ENCODE peak calls at places on chromosomes 1 and 21, in ten cellular contexts. One of them, this sample, is unnamed.

GRCh38 chr1:156122519-156123355 is 8.2 kb downstream of the LMNA start:
- DNase-seq in iPS DF 6.9: no peak
- DNase-seq in activated naive CD4-positive, alpha-beta T cell treated with anti-CD3 and anti-CD28 coated beads for 36 hours: no peak
- DNase-seq in neural progenitor cell: peak; percentile 29
- DNase-seq in Jurkat, Clone E6-1: no peak
- DNase-seq in GM03348: peak; percentile 64
- DNase-seq in transverse colon: peak; percentile 79
- DNase-seq in stimulated activated CD8-positive, alpha-beta memory T cell treated with anti-CD3 and anti-CD28 coated beads, Interleukin-15, amount 100 ng/mL, for 4 hours: no peak
- DNase-seq in HT-29: peak; percentile 89
- DNase-seq in AG10803: peak; percentile 84
- DNase-seq in this sample: peak; percentile 95

GRCh38 chr1:22500476-22500875 is 48.8 kb downstream of the ZBTB40 start:
- DNase-seq in Jurkat, Clone E6-1: no peak
- DNase-seq in GM03348: peak; percentile 22
- DNase-seq in iPS DF 6.9: no peak
- DNase-seq in transverse colon: peak; percentile 20
- DNase-seq in stimulated activated CD8-positive, alpha-beta memory T cell treated with anti-CD3 and anti-CD28 coated beads, Interleukin-15, amount 100 ng/mL, for 4 hours: no peak
- DNase-seq in neural progenitor cell: no peak
- DNase-seq in activated naive CD4-positive, alpha-beta T cell treated with anti-CD3 and anti-CD28 coated beads for 36 hours: no peak
- DNase-seq in HT-29: no peak
- DNase-seq in AG10803: peak; percentile 59
- DNase-seq in this sample: peak; percentile 73

GRCh38 chr1:1175221-1176062 is 1.8 kb downstream of the TTLL10 start:
- DNase-seq in neural progenitor cell: no peak
- DNase-seq in HT-29: no peak
- DNase-seq in iPS DF 6.9: no peak
- DNase-seq in transverse colon: no peak
- DNase-seq in AG10803: no peak
- DNase-seq in Jurkat, Clone E6-1: no peak
- DNase-seq in activated naive CD4-positive, alpha-beta T cell treated with anti-CD3 and anti-CD28 coated beads for 36 hours: no peak
- DNase-seq in stimulated activated CD8-positive, alpha-beta memory T cell treated with anti-CD3 and anti-CD28 coated beads, Interleukin-15, amount 100 ng/mL, for 4 hours: no peak
- DNase-seq in GM03348: no peak
- DNase-seq in this sample: no peak

GRCh38 chr1:38744452-38745350 is 114.9 kb downstream of the RRAGC start:
- DNase-seq in activated naive CD4-positive, alpha-beta T cell treated with anti-CD3 and anti-CD28 coated beads for 36 hours: no peak
- DNase-seq in neural progenitor cell: no peak
- DNase-seq in stimulated activated CD8-positive, alpha-beta memory T cell treated with anti-CD3 and anti-CD28 coated beads, Interleukin-15, amount 100 ng/mL, for 4 hours: no peak
- DNase-seq in AG10803: no peak
- DNase-seq in HT-29: no peak
- DNase-seq in GM03348: no peak
- DNase-seq in transverse colon: no peak
- DNase-seq in iPS DF 6.9: no peak
- DNase-seq in Jurkat, Clone E6-1: no peak
- DNase-seq in this sample: no peak

GRCh38 chr1:19799877-19800804 is at the start of gene TMCO4:
- DNase-seq in HT-29: peak; percentile 62
- DNase-seq in activated naive CD4-positive, alpha-beta T cell treated with anti-CD3 and anti-CD28 coated beads for 36 hours: peak; percentile 67
- DNase-seq in neural progenitor cell: peak; percentile 57
- DNase-seq in Jurkat, Clone E6-1: peak; percentile 55
- DNase-seq in iPS DF 6.9: no peak
- DNase-seq in GM03348: peak; percentile 77
- DNase-seq in AG10803: peak; percentile 75
- DNase-seq in stimulated activated CD8-positive, alpha-beta memory T cell treated with anti-CD3 and anti-CD28 coated beads, Interleukin-15, amount 100 ng/mL, for 4 hours: no peak
- DNase-seq in transverse colon: peak; percentile 65
- DNase-seq in this sample: peak; percentile 70

GRCh38 chr1:21665711-21666571 is 3.2 kb downstream of the RAP1GAP start:
- DNase-seq in HT-29: no peak
- DNase-seq in Jurkat, Clone E6-1: no peak
- DNase-seq in AG10803: peak; percentile 25
- DNase-seq in neural progenitor cell: no peak
- DNase-seq in GM03348: peak; percentile 53
- DNase-seq in iPS DF 6.9: no peak
- DNase-seq in stimulated activated CD8-positive, alpha-beta memory T cell treated with anti-CD3 and anti-CD28 coated beads, Interleukin-15, amount 100 ng/mL, for 4 hours: no peak
- DNase-seq in activated naive CD4-positive, alpha-beta T cell treated with anti-CD3 and anti-CD28 coated beads for 36 hours: no peak
- DNase-seq in transverse colon: no peak
- DNase-seq in this sample: no peak

GRCh38 chr1:203295796-203296195 is 9.5 kb upstream of the BTG2 start:
- DNase-seq in AG10803: no peak
- DNase-seq in iPS DF 6.9: no peak
- DNase-seq in activated naive CD4-positive, alpha-beta T cell treated with anti-CD3 and anti-CD28 coated beads for 36 hours: no peak
- DNase-seq in HT-29: no peak
- DNase-seq in Jurkat, Clone E6-1: peak; percentile 54
- DNase-seq in transverse colon: no peak
- DNase-seq in GM03348: no peak
- DNase-seq in neural progenitor cell: no peak
- DNase-seq in stimulated activated CD8-positive, alpha-beta memory T cell treated with anti-CD3 and anti-CD28 coated beads, Interleukin-15, amount 100 ng/mL, for 4 hours: no peak
- DNase-seq in this sample: no peak

GRCh38 chr1:226660410-226661182 is 78.5 kb downstream of the ITPKB start:
- DNase-seq in neural progenitor cell: no peak
- DNase-seq in AG10803: no peak
- DNase-seq in GM03348: no peak
- DNase-seq in HT-29: no peak
- DNase-seq in activated naive CD4-positive, alpha-beta T cell treated with anti-CD3 and anti-CD28 coated beads for 36 hours: no peak
- DNase-seq in Jurkat, Clone E6-1: no peak
- DNase-seq in transverse colon: no peak
- DNase-seq in iPS DF 6.9: no peak
- DNase-seq in stimulated activated CD8-positive, alpha-beta memory T cell treated with anti-CD3 and anti-CD28 coated beads, Interleukin-15, amount 100 ng/mL, for 4 hours: no peak
- DNase-seq in this sample: no peak

GRCh38 chr1:204181116-204181515 is 15.0 kb upstream of the REN start:
- DNase-seq in AG10803: no peak
- DNase-seq in HT-29: no peak
- DNase-seq in transverse colon: no peak
- DNase-seq in GM03348: no peak
- DNase-seq in stimulated activated CD8-positive, alpha-beta memory T cell treated with anti-CD3 and anti-CD28 coated beads, Interleukin-15, amount 100 ng/mL, for 4 hours: no peak
- DNase-seq in iPS DF 6.9: no peak
- DNase-seq in neural progenitor cell: no peak
- DNase-seq in Jurkat, Clone E6-1: no peak
- DNase-seq in activated naive CD4-positive, alpha-beta T cell treated with anti-CD3 and anti-CD28 coated beads for 36 hours: no peak
- DNase-seq in this sample: no peak

GRCh38 chr1:149997585-149998262 is 12.8 kb downstream of the OTUD7B start:
- DNase-seq in activated naive CD4-positive, alpha-beta T cell treated with anti-CD3 and anti-CD28 coated beads for 36 hours: peak; percentile 31
- DNase-seq in transverse colon: no peak
- DNase-seq in stimulated activated CD8-positive, alpha-beta memory T cell treated with anti-CD3 and anti-CD28 coated beads, Interleukin-15, amount 100 ng/mL, for 4 hours: no peak
- DNase-seq in HT-29: no peak
- DNase-seq in GM03348: no peak
- DNase-seq in AG10803: no peak
- DNase-seq in Jurkat, Clone E6-1: no peak
- DNase-seq in iPS DF 6.9: no peak
- DNase-seq in neural progenitor cell: no peak
- DNase-seq in this sample: no peak

GRCh38 chr1:210416681-210417080 is 88.0 kb downstream of the HHAT start:
- DNase-seq in AG10803: no peak
- DNase-seq in neural progenitor cell: no peak
- DNase-seq in GM03348: no peak
- DNase-seq in iPS DF 6.9: no peak
- DNase-seq in stimulated activated CD8-positive, alpha-beta memory T cell treated with anti-CD3 and anti-CD28 coated beads, Interleukin-15, amount 100 ng/mL, for 4 hours: no peak
- DNase-seq in Jurkat, Clone E6-1: no peak
- DNase-seq in activated naive CD4-positive, alpha-beta T cell treated with anti-CD3 and anti-CD28 coated beads for 36 hours: no peak
- DNase-seq in transverse colon: no peak
- DNase-seq in HT-29: no peak
- DNase-seq in this sample: peak; percentile 60

GRCh38 chr1:107926436-107927080 is 38.4 kb downstream of the VAV3 start:
- DNase-seq in neural progenitor cell: no peak
- DNase-seq in GM03348: no peak
- DNase-seq in transverse colon: no peak
- DNase-seq in HT-29: no peak
- DNase-seq in activated naive CD4-positive, alpha-beta T cell treated with anti-CD3 and anti-CD28 coated beads for 36 hours: peak; percentile 32
- DNase-seq in Jurkat, Clone E6-1: peak; percentile 83
- DNase-seq in stimulated activated CD8-positive, alpha-beta memory T cell treated with anti-CD3 and anti-CD28 coated beads, Interleukin-15, amount 100 ng/mL, for 4 hours: no peak
- DNase-seq in iPS DF 6.9: no peak
- DNase-seq in AG10803: no peak
- DNase-seq in this sample: peak; percentile 35

GRCh38 chr1:26524181-26524580 is 5.4 kb upstream of the RPS6KA1 start:
- DNase-seq in activated naive CD4-positive, alpha-beta T cell treated with anti-CD3 and anti-CD28 coated beads for 36 hours: no peak
- DNase-seq in HT-29: no peak
- DNase-seq in iPS DF 6.9: no peak
- DNase-seq in stimulated activated CD8-positive, alpha-beta memory T cell treated with anti-CD3 and anti-CD28 coated beads, Interleukin-15, amount 100 ng/mL, for 4 hours: no peak
- DNase-seq in Jurkat, Clone E6-1: no peak
- DNase-seq in neural progenitor cell: no peak
- DNase-seq in transverse colon: no peak
- DNase-seq in GM03348: no peak
- DNase-seq in AG10803: no peak
- DNase-seq in this sample: no peak

GRCh38 chr1:244614113-244614836 is 38.7 kb upstream of the DESI2 start:
- DNase-seq in iPS DF 6.9: no peak
- DNase-seq in transverse colon: peak; percentile 9
- DNase-seq in Jurkat, Clone E6-1: no peak
- DNase-seq in stimulated activated CD8-positive, alpha-beta memory T cell treated with anti-CD3 and anti-CD28 coated beads, Interleukin-15, amount 100 ng/mL, for 4 hours: no peak
- DNase-seq in activated naive CD4-positive, alpha-beta T cell treated with anti-CD3 and anti-CD28 coated beads for 36 hours: no peak
- DNase-seq in HT-29: no peak
- DNase-seq in neural progenitor cell: no peak
- DNase-seq in AG10803: peak; percentile 26
- DNase-seq in GM03348: no peak
- DNase-seq in this sample: peak; percentile 3

GRCh38 chr1:214801191-214801590 is 198.2 kb downstream of the CENPF start:
- DNase-seq in Jurkat, Clone E6-1: no peak
- DNase-seq in stimulated activated CD8-positive, alpha-beta memory T cell treated with anti-CD3 and anti-CD28 coated beads, Interleukin-15, amount 100 ng/mL, for 4 hours: no peak
- DNase-seq in activated naive CD4-positive, alpha-beta T cell treated with anti-CD3 and anti-CD28 coated beads for 36 hours: no peak
- DNase-seq in iPS DF 6.9: no peak
- DNase-seq in GM03348: peak; percentile 4
- DNase-seq in transverse colon: no peak
- DNase-seq in HT-29: no peak
- DNase-seq in neural progenitor cell: no peak
- DNase-seq in AG10803: no peak
- DNase-seq in this sample: peak; percentile 15

GRCh38 chr1:193312432-193312831 is 126.0 kb upstream of the B3GALT2 start:
- DNase-seq in AG10803: no peak
- DNase-seq in iPS DF 6.9: no peak
- DNase-seq in GM03348: no peak
- DNase-seq in HT-29: no peak
- DNase-seq in transverse colon: no peak
- DNase-seq in neural progenitor cell: no peak
- DNase-seq in Jurkat, Clone E6-1: no peak
- DNase-seq in activated naive CD4-positive, alpha-beta T cell treated with anti-CD3 and anti-CD28 coated beads for 36 hours: no peak
- DNase-seq in stimulated activated CD8-positive, alpha-beta memory T cell treated with anti-CD3 and anti-CD28 coated beads, Interleukin-15, amount 100 ng/mL, for 4 hours: no peak
- DNase-seq in this sample: no peak

GRCh38 chr1:114695430-114696093 is at the start of gene AMPD1:
- DNase-seq in stimulated activated CD8-positive, alpha-beta memory T cell treated with anti-CD3 and anti-CD28 coated beads, Interleukin-15, amount 100 ng/mL, for 4 hours: no peak
- DNase-seq in neural progenitor cell: no peak
- DNase-seq in transverse colon: peak; percentile 11
- DNase-seq in GM03348: peak; percentile 19
- DNase-seq in Jurkat, Clone E6-1: no peak
- DNase-seq in activated naive CD4-positive, alpha-beta T cell treated with anti-CD3 and anti-CD28 coated beads for 36 hours: no peak
- DNase-seq in iPS DF 6.9: no peak
- DNase-seq in AG10803: peak; percentile 68
- DNase-seq in HT-29: no peak
- DNase-seq in this sample: peak; percentile 69

GRCh38 chr1:178486100-178487069 is 10.4 kb downstream of the CLEC20A start:
- DNase-seq in stimulated activated CD8-positive, alpha-beta memory T cell treated with anti-CD3 and anti-CD28 coated beads, Interleukin-15, amount 100 ng/mL, for 4 hours: no peak
- DNase-seq in activated naive CD4-positive, alpha-beta T cell treated with anti-CD3 and anti-CD28 coated beads for 36 hours: no peak
- DNase-seq in HT-29: no peak
- DNase-seq in neural progenitor cell: no peak
- DNase-seq in iPS DF 6.9: no peak
- DNase-seq in transverse colon: no peak
- DNase-seq in GM03348: peak; percentile 42
- DNase-seq in AG10803: no peak
- DNase-seq in Jurkat, Clone E6-1: no peak
- DNase-seq in this sample: no peak

GRCh38 chr21:38815060-38815405 is 9.3 kb downstream of the ETS2 start:
- DNase-seq in Jurkat, Clone E6-1: no peak
- DNase-seq in neural progenitor cell: no peak
- DNase-seq in HT-29: no peak
- DNase-seq in iPS DF 6.9: no peak
- DNase-seq in stimulated activated CD8-positive, alpha-beta memory T cell treated with anti-CD3 and anti-CD28 coated beads, Interleukin-15, amount 100 ng/mL, for 4 hours: no peak
- DNase-seq in AG10803: no peak
- DNase-seq in transverse colon: no peak
- DNase-seq in activated naive CD4-positive, alpha-beta T cell treated with anti-CD3 and anti-CD28 coated beads for 36 hours: no peak
- DNase-seq in GM03348: no peak
- DNase-seq in this sample: no peak

GRCh38 chr1:247740721-247741120 is 2.3 kb downstream of the OR14K1 start:
- DNase-seq in Jurkat, Clone E6-1: no peak
- DNase-seq in activated naive CD4-positive, alpha-beta T cell treated with anti-CD3 and anti-CD28 coated beads for 36 hours: no peak
- DNase-seq in iPS DF 6.9: no peak
- DNase-seq in transverse colon: no peak
- DNase-seq in neural progenitor cell: no peak
- DNase-seq in AG10803: no peak
- DNase-seq in GM03348: no peak
- DNase-seq in HT-29: no peak
- DNase-seq in stimulated activated CD8-positive, alpha-beta memory T cell treated with anti-CD3 and anti-CD28 coated beads, Interleukin-15, amount 100 ng/mL, for 4 hours: no peak
- DNase-seq in this sample: no peak

GRCh38 chr1:2334883-2335534 is 56.3 kb downstream of the MORN1 start:
- DNase-seq in iPS DF 6.9: no peak
- DNase-seq in GM03348: no peak
- DNase-seq in HT-29: no peak
- DNase-seq in activated naive CD4-positive, alpha-beta T cell treated with anti-CD3 and anti-CD28 coated beads for 36 hours: no peak
- DNase-seq in AG10803: no peak
- DNase-seq in stimulated activated CD8-positive, alpha-beta memory T cell treated with anti-CD3 and anti-CD28 coated beads, Interleukin-15, amount 100 ng/mL, for 4 hours: no peak
- DNase-seq in neural progenitor cell: no peak
- DNase-seq in Jurkat, Clone E6-1: no peak
- DNase-seq in transverse colon: no peak
- DNase-seq in this sample: no peak

GRCh38 chr1:201715801-201716741 is 112.9 kb upstream of the IPO9 start:
- DNase-seq in transverse colon: no peak
- DNase-seq in neural progenitor cell: no peak
- DNase-seq in Jurkat, Clone E6-1: no peak
- DNase-seq in HT-29: no peak
- DNase-seq in GM03348: no peak
- DNase-seq in AG10803: no peak
- DNase-seq in activated naive CD4-positive, alpha-beta T cell treated with anti-CD3 and anti-CD28 coated beads for 36 hours: no peak
- DNase-seq in stimulated activated CD8-positive, alpha-beta memory T cell treated with anti-CD3 and anti-CD28 coated beads, Interleukin-15, amount 100 ng/mL, for 4 hours: no peak
- DNase-seq in iPS DF 6.9: no peak
- DNase-seq in this sample: no peak

GRCh38 chr1:95547000-95547399 is 313.0 kb downstream of the RWDD3 start:
- DNase-seq in iPS DF 6.9: no peak
- DNase-seq in stimulated activated CD8-positive, alpha-beta memory T cell treated with anti-CD3 and anti-CD28 coated beads, Interleukin-15, amount 100 ng/mL, for 4 hours: no peak
- DNase-seq in transverse colon: no peak
- DNase-seq in neural progenitor cell: no peak
- DNase-seq in HT-29: no peak
- DNase-seq in AG10803: no peak
- DNase-seq in GM03348: no peak
- DNase-seq in Jurkat, Clone E6-1: no peak
- DNase-seq in activated naive CD4-positive, alpha-beta T cell treated with anti-CD3 and anti-CD28 coated beads for 36 hours: no peak
- DNase-seq in this sample: no peak

GRCh38 chr1:198959032-198959431 is 320.2 kb downstream of the PTPRC start:
- DNase-seq in transverse colon: no peak
- DNase-seq in activated naive CD4-positive, alpha-beta T cell treated with anti-CD3 and anti-CD28 coated beads for 36 hours: no peak
- DNase-seq in neural progenitor cell: no peak
- DNase-seq in AG10803: no peak
- DNase-seq in Jurkat, Clone E6-1: peak; percentile 95
- DNase-seq in iPS DF 6.9: no peak
- DNase-seq in GM03348: no peak
- DNase-seq in HT-29: no peak
- DNase-seq in stimulated activated CD8-positive, alpha-beta memory T cell treated with anti-CD3 and anti-CD28 coated beads, Interleukin-15, amount 100 ng/mL, for 4 hours: no peak
- DNase-seq in this sample: no peak

GRCh38 chr1:59643526-59643925 is 171.2 kb upstream of the HOOK1 start:
- DNase-seq in AG10803: no peak
- DNase-seq in iPS DF 6.9: no peak
- DNase-seq in neural progenitor cell: no peak
- DNase-seq in Jurkat, Clone E6-1: no peak
- DNase-seq in stimulated activated CD8-positive, alpha-beta memory T cell treated with anti-CD3 and anti-CD28 coated beads, Interleukin-15, amount 100 ng/mL, for 4 hours: no peak
- DNase-seq in transverse colon: no peak
- DNase-seq in GM03348: no peak
- DNase-seq in activated naive CD4-positive, alpha-beta T cell treated with anti-CD3 and anti-CD28 coated beads for 36 hours: no peak
- DNase-seq in HT-29: no peak
- DNase-seq in this sample: no peak

GRCh38 chr1:10380594-10381275 is 18.1 kb upstream of the PGD start:
- DNase-seq in Jurkat, Clone E6-1: no peak
- DNase-seq in AG10803: peak; percentile 80
- DNase-seq in activated naive CD4-positive, alpha-beta T cell treated with anti-CD3 and anti-CD28 coated beads for 36 hours: no peak
- DNase-seq in neural progenitor cell: no peak
- DNase-seq in GM03348: peak; percentile 77
- DNase-seq in HT-29: no peak
- DNase-seq in iPS DF 6.9: no peak
- DNase-seq in stimulated activated CD8-positive, alpha-beta memory T cell treated with anti-CD3 and anti-CD28 coated beads, Interleukin-15, amount 100 ng/mL, for 4 hours: no peak
- DNase-seq in transverse colon: no peak
- DNase-seq in this sample: peak; percentile 92

GRCh38 chr1:226990133-226990716 is 50.1 kb downstream of the COQ8A start:
- DNase-seq in activated naive CD4-positive, alpha-beta T cell treated with anti-CD3 and anti-CD28 coated beads for 36 hours: peak; percentile 86
- DNase-seq in AG10803: no peak
- DNase-seq in stimulated activated CD8-positive, alpha-beta memory T cell treated with anti-CD3 and anti-CD28 coated beads, Interleukin-15, amount 100 ng/mL, for 4 hours: no peak
- DNase-seq in HT-29: no peak
- DNase-seq in neural progenitor cell: no peak
- DNase-seq in GM03348: no peak
- DNase-seq in transverse colon: peak; percentile 81
- DNase-seq in Jurkat, Clone E6-1: no peak
- DNase-seq in iPS DF 6.9: no peak
- DNase-seq in this sample: no peak

GRCh38 chr1:22413799-22414198 is 37.9 kb upstream of the ZBTB40 start:
- DNase-seq in transverse colon: no peak
- DNase-seq in stimulated activated CD8-positive, alpha-beta memory T cell treated with anti-CD3 and anti-CD28 coated beads, Interleukin-15, amount 100 ng/mL, for 4 hours: no peak
- DNase-seq in neural progenitor cell: no peak
- DNase-seq in activated naive CD4-positive, alpha-beta T cell treated with anti-CD3 and anti-CD28 coated beads for 36 hours: no peak
- DNase-seq in GM03348: no peak
- DNase-seq in Jurkat, Clone E6-1: no peak
- DNase-seq in HT-29: no peak
- DNase-seq in iPS DF 6.9: no peak
- DNase-seq in AG10803: no peak
- DNase-seq in this sample: no peak